ENCODE peak calls at places on chromosome 12, in four cellular contexts. B is mammary epithelial cell, Z is endothelial cell of umbilical vein, I is H1. P is an unnamed sample. For H3K4me1, the result is how much of the 10 kb centered on the place peaks cover.

GRCh38 chr12:51872689-51872981 is 15.3 kb upstream of the ANKRD33 start:
- DNase-seq in B (no peak), Z (no peak), I (no peak), P (no peak)

GRCh38 chr12:99983721-99984258 is 946 bp downstream of the ANKS1B start:
- DNase-seq in B (no peak), Z (peak), I (peak), P (no peak)

GRCh38 chr12:115941362-115941761 is 336.1 kb downstream of the MED13L start:
- DNase-seq in B (no peak), Z (no peak), I (no peak), P (no peak)

GRCh38 chr12:18595406-18595805 is 142.4 kb downstream of the PLCZ1 start:
- DNase-seq in B (peak), Z (no peak), I (no peak), P (no peak)

GRCh38 chr12:3905664-3906063 is 32.5 kb upstream of the PARP11 start:
- DNase-seq in B (no peak), Z (no peak), I (no peak), P (no peak)

GRCh38 chr12:59041241-59042121 is 121.2 kb upstream of the LRIG3 start:
- DNase-seq in B (peak), Z (peak), I (no peak), P (no peak)

GRCh38 chr12:132400011-132400641 is 70.7 kb upstream of the GALNT9 start:
- DNase-seq in B (no peak), Z (no peak), I (no peak), P (no peak)

GRCh38 chr12:57461326-57461903 is 1.8 kb downstream of the GLI1 start:
- DNase-seq in B (peak), Z (peak), I (peak), P (peak)

GRCh38 chr12:499837-500458 is 40.2 kb downstream of the B4GALNT3 start:
- DNase-seq in B (no peak), Z (no peak), I (no peak), P (no peak)

GRCh38 chr12:102396276-102396675 is 84.1 kb downstream of the IGF1 start:
- DNase-seq in B (no peak), Z (no peak), I (no peak), P (no peak)

GRCh38 chr12:121190523-121191031 is 19.4 kb upstream of the P2RX4 start:
- DNase-seq in B (peak), Z (peak), I (no peak), P (no peak)

GRCh38 chr12:124867389-124867930 is 3.8 kb upstream of the SCARB1 start:
- DNase-seq in B (peak), Z (no peak), I (no peak), P (no peak)

GRCh38 chr12:57488397-57489156 is 709 bp downstream of the MARS1 start:
- DNase-seq in B (no peak), Z (peak), I (no peak), P (peak)

GRCh38 chr12:2256915-2257314 is 204.1 kb downstream of the CACNA1C start:
- DNase-seq in B (no peak), Z (no peak), I (no peak), P (no peak)

GRCh38 chr12:56989866-56990610 is 16.3 kb downstream of the ZBTB39 start:
- DNase-seq in B (no peak), Z (no peak), I (no peak), P (no peak)

GRCh38 chr12:114272071-114272470 is 133.9 kb downstream of the TBX5 start:
- DNase-seq in B (no peak), Z (no peak), I (no peak), P (no peak)

GRCh38 chr12:72388322-72388721 is 116.2 kb downstream of the TRHDE start:
- DNase-seq in B (no peak), Z (no peak), I (no peak), P (no peak)

GRCh38 chr12:89439946-89440345 is 84.7 kb downstream of the GALNT4 start:
- DNase-seq in B (peak), Z (peak), I (no peak), P (no peak)

GRCh38 chr12:74264692-74265091 is 272.9 kb upstream of the ATXN7L3B start:
- DNase-seq in B (no peak), Z (no peak), I (no peak), P (no peak)

GRCh38 chr12:62530596-62530995 is 64.0 kb downstream of the MON2 start:
- DNase-seq in B (no peak), Z (no peak), I (no peak), P (no peak)

GRCh38 chr12:64608901-64609542 is 1.3 kb upstream of the RASSF3 start:
- DNase-seq in B (peak), Z (peak), I (peak), P (no peak)

GRCh38 chr12:13195244-13195643 is 1.3 kb upstream of the EMP1 start:
- DNase-seq in B (no peak), Z (no peak), I (no peak), P (no peak)

GRCh38 chr12:96398422-96399080 is 1.7 kb downstream of the CDK17 start:
- DNase-seq in B (no peak), Z (peak), I (no peak), P (no peak)

GRCh38 chr12:113853491-113853890 is 112.6 kb downstream of the RBM19 start:
- DNase-seq in B (no peak), Z (no peak), I (no peak), P (no peak)

GRCh38 chr12:52252728-52253328 is 19.8 kb downstream of the KRT7 start:
- DNase-seq in B (peak), Z (no peak), I (no peak), P (no peak)

GRCh38 chr12:74334770-74335169 is 202.9 kb upstream of the ATXN7L3B start:
- DNase-seq in B (no peak), Z (peak), I (no peak), P (no peak)

GRCh38 chr12:21659383-21659782 is 1.7 kb upstream of the LDHB start:
- DNase-seq in B (no peak), Z (no peak), I (no peak), P (no peak)

GRCh38 chr12:59005195-59005961 is 85.1 kb upstream of the LRIG3 start:
- DNase-seq in B (no peak), Z (no peak), I (no peak), P (no peak)

GRCh38 chr12:131533139-131533538 is 177.8 kb upstream of the SFSWAP start:
- DNase-seq in B (no peak), Z (no peak), I (no peak), P (no peak)

DNA sequence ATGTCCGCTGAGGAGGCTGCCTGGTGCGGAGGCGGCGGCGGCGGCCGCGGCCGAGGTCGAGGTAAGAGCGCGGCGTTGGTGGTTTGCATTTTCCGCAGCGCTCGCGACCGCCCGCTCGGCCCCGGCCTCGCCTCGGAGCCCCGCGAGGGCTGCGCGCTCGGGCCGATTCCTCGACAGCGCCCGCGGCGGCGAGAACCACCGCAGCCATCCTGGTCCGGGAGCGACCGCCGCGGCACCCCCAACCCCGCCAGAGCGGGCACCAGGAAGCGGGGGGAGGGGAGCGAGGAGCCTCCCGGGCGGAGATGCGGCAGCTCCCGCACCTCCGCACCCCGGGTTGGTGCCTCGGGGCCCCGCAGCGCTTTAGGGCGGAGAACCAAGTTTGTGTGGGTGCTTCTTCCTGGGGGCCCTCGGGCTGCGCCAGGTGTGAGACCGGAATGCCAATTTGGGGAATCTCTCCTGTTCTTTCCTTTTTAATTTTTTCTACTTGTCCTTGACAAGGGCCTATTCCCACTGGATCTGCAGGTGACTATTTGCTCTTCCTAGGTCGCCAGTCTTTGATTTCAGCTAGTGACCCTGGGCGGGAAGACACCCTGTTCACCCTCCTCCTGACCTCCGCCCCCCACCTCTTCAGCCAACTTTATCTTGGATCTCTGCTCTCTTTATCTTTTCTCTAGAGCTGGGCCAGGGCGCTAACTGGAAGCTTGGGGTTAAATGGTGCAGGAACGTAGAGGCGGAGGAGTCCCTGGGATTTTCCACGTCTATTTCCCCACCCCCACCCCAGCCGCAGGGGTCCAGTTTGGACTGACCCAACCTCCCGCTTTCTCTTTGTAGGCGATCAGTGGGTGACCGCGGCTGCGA is at the start of gene SOCS2:
- DNase-seq in B (peak), Z (peak), I (peak), P (peak)
- TF ChIP-seq EZH2 in B (no peak), Z (no peak), I (no peak), P (no peak)

GRCh38 chr12:53480425-53481107 is 18.7 kb downstream of the MAP3K12 start:
- DNase-seq in B (no peak), Z (no peak), I (no peak), P (no peak)
- H3K27ac ChIP-seq in B (no peak), Z (no peak), I (no peak), P (no peak)

GRCh38 chr12:26948309-26948708 is 10.0 kb downstream of the FGFR1OP2 start:
- DNase-seq in B (no peak), Z (no peak), I (no peak), P (no peak)
- H3K4me1 ChIP-seq in B (under half), Z (under half), I (under half), P (under half)

GRCh38 chr12:53966385-53967133 is 6.4 kb upstream of the HOXC11 start:
- DNase-seq in B (no peak), Z (no peak), I (peak), P (no peak)
- TF ChIP-seq EZH2 in B (no peak), Z (peak), I (peak), P (no peak)

P was measured in DND-41.